ENCODE peak calls at places on chromosomes 12 and 14, in ten cellular contexts. F is H4, N is mucosa of descending colon, V is GDM1, Y is ACHN, U is prostate gland, S is epithelial cell of esophagus, P is left cardiac atrium, H is NCI-H2081, J is astrocyte of the spinal cord. A is an unnamed sample.

GRCh38 chr12:39723831-39724230 is 104.2 kb upstream of the ABCD2 start:
- DNase-seq in F (peak; percentile 67), N (no peak), J (peak; percentile 30), S (peak; percentile 68), Y (peak; percentile 78), U (no peak), V (no peak), H (no peak), P (peak; percentile 35), A (no peak)

GRCh38 chr12:65540140-65540539 is 261.7 kb downstream of the MSRB3 start:
- DNase-seq in S (no peak), Y (peak; percentile 44), J (no peak), U (no peak), H (no peak), V (no peak), N (no peak), P (no peak), F (no peak), A (no peak)

GRCh38 chr14:72172597-72172996 is 240.4 kb downstream of the RGS6 start:
- DNase-seq in H (no peak), U (no peak), S (no peak), J (no peak), F (no peak), N (no peak), V (no peak), Y (no peak), P (no peak), A (no peak)

GRCh38 chr14:105439710-105440553 is 20.3 kb downstream of the MTA1 start:
- DNase-seq in H (peak; percentile 70), V (no peak), F (no peak), J (no peak), S (peak; percentile 13), P (no peak), N (no peak), Y (no peak), U (no peak), A (no peak)

GRCh38 chr12:53381739-53382630 is 2.0 kb downstream of the SP1 start:
- DNase-seq in U (peak; percentile 54), N (peak; percentile 83), S (peak; percentile 97), J (peak; percentile 47), P (peak; percentile 50), H (peak; percentile 13), F (peak; percentile 59), Y (peak; percentile 98), V (peak; percentile 2), A (no peak)

GRCh38 chr14:99725774-99726537 is 41.9 kb downstream of the CYP46A1 start:
- DNase-seq in H (no peak), U (no peak), N (no peak), S (no peak), Y (no peak), F (no peak), P (no peak), J (no peak), V (no peak), A (no peak)

GRCh38 chr12:57471661-57472060 is 8.0 kb downstream of the ARHGAP9 start:
- DNase-seq in U (no peak), Y (no peak), H (no peak), V (no peak), S (no peak), F (no peak), P (no peak), N (no peak), J (no peak), A (no peak)

GRCh38 chr12:70508178-70508577 is 129.1 kb downstream of the PTPRB start:
- DNase-seq in U (no peak), N (no peak), H (no peak), J (no peak), Y (no peak), V (no peak), S (no peak), P (no peak), F (no peak), A (no peak)

GRCh38 chr12:103774977-103775560 is 66.0 kb downstream of the NT5DC3 start:
- DNase-seq in S (no peak), H (no peak), N (no peak), F (no peak), U (no peak), Y (no peak), P (no peak), J (no peak), V (no peak), A (no peak)

GRCh38 chr12:120283318-120283717 is 8.4 kb downstream of the RNU4-2 start:
- DNase-seq in Y (no peak), N (no peak), H (no peak), P (no peak), J (no peak), S (no peak), U (no peak), F (no peak), V (no peak), A (no peak)

A was measured in GM20000.